ENCODE peak calls at places on chromosomes 13 and 19, in five cellular contexts. W is ascending aorta; F is stimulated activated CD8-positive, alpha-beta memory T cell treated with anti-CD3 and anti-CD28 coated beads, Interleukin-2, amount 100 ng/mL, for 48 hours; G is NCI-H748 treated with DMSO at 0.1 percent for 48 hours; V is kidney tubule cell. D is an unnamed sample.

GRCh38 chr13:28128030-28128429 is 10.3 kb upstream of the PAN3 start:
- DNase-seq in W (no peak), F (no peak), G (no peak), V (no peak), D (no peak)

GRCh38 chr19:44684892-44685847 is 13.8 kb upstream of the CEACAM16 start:
- DNase-seq in W (no peak), F (no peak), G (no peak), V (peak), D (peak)

GRCh38 chr13:92573467-92574057 is 653.0 kb upstream of the GPC6 start:
- DNase-seq in W (no peak), F (no peak), G (peak), V (peak), D (no peak)

GRCh38 chr19:11375143-11375948 is 880 bp downstream of the SWSAP1 start:
- DNase-seq in W (no peak), F (no peak), G (no peak), V (peak), D (peak)

GRCh38 chr13:46077260-46077659 is 24.7 kb upstream of the ZC3H13 start:
- DNase-seq in W (no peak), F (no peak), G (no peak), V (no peak), D (no peak)

GRCh38 chr19:50565984-50566903 is 2.0 kb downstream of the LRRC4B start:
- DNase-seq in W (no peak), F (no peak), G (no peak), V (no peak), D (peak)

GRCh38 chr13:44592448-44592847 is 16.3 kb upstream of the TSC22D1 start:
- DNase-seq in W (no peak), F (no peak), G (no peak), V (no peak), D (no peak)

GRCh38 chr13:95834134-95834765 is 157.3 kb downstream of the DNAJC3 start:
- DNase-seq in W (no peak), F (peak), G (peak), V (peak), D (peak)

GRCh38 chr19:56080669-56081401 is 40.3 kb downstream of the ZNF787 start:
- DNase-seq in W (peak), F (peak), G (peak), V (peak), D (peak)

GRCh38 chr13:87671824-87672603 is 843 bp downstream of the SLITRK5 start:
- DNase-seq in W (no peak), F (no peak), G (peak), V (no peak), D (peak)

GRCh38 chr19:623974-624373 is 9.4 kb downstream of the POLRMT start:
- DNase-seq in W (no peak), F (no peak), G (no peak), V (no peak), D (no peak)